ENCODE peak calls at places on chromosomes 2 and 18, in eight cellular contexts. V is GM23248; F is H9; W is stimulated activated CD8-positive, alpha-beta memory T cell treated with anti-CD3 and anti-CD28 coated beads, Interleukin-7, amount 100 ng/mL, for 24 hours; A is stomach; Q is T-cell; S is stimulated activated CD4-positive, alpha-beta T cell treated with anti-CD3 and anti-CD28 coated beads, Interleukin-1b, Interleukin-23, amount 100 ng/mL, for 48 hours; G is brain microvascular endothelial cell. B is an unnamed sample.

GRCh38 chr2:166632616-166633015 is 138.6 kb upstream of the SCN7A start:
- DNase-seq in W (no peak), S (no peak), G (peak; percentile 98), V (peak; percentile 53), F (no peak), Q (no peak), A (no peak), B (no peak)

GRCh38 chr2:221075203-221075602 is 496.9 kb downstream of the EPHA4 start:
- DNase-seq in A (no peak), V (peak; percentile 67), W (no peak), F (no peak), G (peak; percentile 89), S (no peak), Q (no peak), B (no peak)

GRCh38 chr2:106561803-106562202 is 74.6 kb downstream of the CD8B2 start:
- DNase-seq in A (no peak), Q (no peak), G (no peak), S (no peak), F (no peak), V (no peak), W (no peak), B (no peak)

GRCh38 chr2:207015901-207016300 is 76.6 kb downstream of the CPO start:
- DNase-seq in G (no peak), Q (no peak), F (no peak), A (no peak), S (no peak), V (peak; percentile 15), W (no peak), B (no peak)

GRCh38 chr2:102033028-102033749 is 41.4 kb downstream of the IL1R2 start:
- DNase-seq in F (no peak), A (peak; percentile 81), W (no peak), S (peak; percentile 22), G (peak; percentile 84), V (peak; percentile 53), Q (peak; percentile 4), B (no peak)

GRCh38 chr2:51812138-51812866 is 780.4 kb upstream of the NRXN1 start:
- DNase-seq in W (no peak), F (no peak), A (no peak), S (no peak), V (peak; percentile 76), Q (no peak), G (peak; percentile 6), B (no peak)

GRCh38 chr2:196607073-196607472 is 32.4 kb upstream of the CCDC150 start:
- DNase-seq in F (no peak), G (peak; percentile 34), V (peak; percentile 21), A (no peak), W (no peak), Q (no peak), S (no peak), B (no peak)

GRCh38 chr18:9943311-9943710 is 29.5 kb downstream of the VAPA start:
- DNase-seq in F (no peak), Q (no peak), S (no peak), W (no peak), G (no peak), V (no peak), A (no peak), B (no peak)

GRCh38 chr2:72159611-72160010 is 11.9 kb upstream of the CYP26B1 start:
- DNase-seq in S (no peak), V (no peak), W (no peak), A (no peak), Q (no peak), F (no peak), G (no peak), B (no peak)

GRCh38 chr18:48643262-48643661 is 104.4 kb downstream of the CTIF start:
- DNase-seq in S (no peak), A (no peak), W (no peak), Q (no peak), F (no peak), V (no peak), G (no peak), B (no peak)

GRCh38 chr2:19810148-19810547 is 91.6 kb downstream of the TTC32 start:
- DNase-seq in S (no peak), Q (no peak), A (no peak), F (no peak), V (no peak), W (no peak), G (no peak), B (peak; percentile 27)

GRCh38 chr2:103284750-103285149 is 522.9 kb downstream of the TMEM182 start:
- DNase-seq in V (no peak), Q (no peak), S (no peak), W (no peak), A (no peak), G (no peak), F (no peak), B (no peak)

GRCh38 chr2:215920244-215921100 is 92.9 kb downstream of the MREG start:
- DNase-seq in S (peak; percentile 57), G (peak; percentile 88), V (peak; percentile 87), W (peak; percentile 11), F (peak; percentile 62), Q (peak; percentile 32), A (peak; percentile 59), B (peak; percentile 64)

GRCh38 chr2:190763901-190764514 is 115.1 kb downstream of the NAB1 start:
- DNase-seq in V (no peak), W (no peak), S (peak; percentile 51), Q (no peak), A (no peak), F (no peak), G (peak; percentile 4), B (no peak)

GRCh38 chr2:167946367-167946955 is 300.9 kb downstream of the STK39 start:
- DNase-seq in G (no peak), V (no peak), A (no peak), F (no peak), S (no peak), W (no peak), Q (no peak), B (no peak)

GRCh38 chr2:143083636-143084035 is 45.6 kb upstream of the ARHGAP15 start:
- DNase-seq in A (no peak), Q (no peak), W (no peak), S (no peak), V (peak; percentile 87), G (peak; percentile 59), F (no peak), B (no peak)

GRCh38 chr2:148948865-148949264 is 73.8 kb downstream of the KIF5C start:
- DNase-seq in A (no peak), G (no peak), Q (no peak), W (no peak), S (no peak), F (no peak), V (no peak), B (no peak)

GRCh38 chr18:67776929-67777328 is 260.4 kb upstream of the DSEL start:
- DNase-seq in F (no peak), A (no peak), G (peak; percentile 14), W (no peak), V (peak; percentile 16), S (no peak), Q (no peak), B (no peak)

B was measured in H1.